ENCODE peak calls at places on chromosomes 3 and 15, in seven cellular contexts. P, L, B, C, V, D and H are unnamed samples.

GRCh38 chr15:66770518-66771350 is 68.7 kb downstream of the SMAD6 start:
- DNase-seq in P (no peak), L (peak; percentile 93), B (no peak), C (no peak), V (no peak), D (no peak), H (no peak)

GRCh38 chr3:111895079-111895478 is 36.0 kb downstream of the PHLDB2 start:
- DNase-seq in P (no peak), L (peak; percentile 16), B (peak; percentile 30), C (no peak), V (peak; percentile 21), D (peak; percentile 84), H (no peak)

GRCh38 chr15:57438166-57438565 is 61.9 kb downstream of the CGNL1 start:
- DNase-seq in P (no peak), L (no peak), B (no peak), C (no peak), V (no peak), D (no peak), H (no peak)

GRCh38 chr3:52190294-52190841 is 7.6 kb upstream of the ALAS1 start:
- DNase-seq in P (no peak), L (no peak), B (no peak), C (no peak), V (no peak), D (no peak), H (peak; percentile 46)

GRCh38 chr3:30352919-30353318 is 253.5 kb upstream of the TGFBR2 start:
- DNase-seq in P (no peak), L (no peak), B (no peak), C (no peak), V (no peak), D (peak; percentile 16), H (no peak)

GRCh38 chr15:68491415-68492106 is 59.6 kb upstream of the ITGA11 start:
- DNase-seq in P (peak; percentile 26), L (no peak), B (no peak), C (no peak), V (no peak), D (no peak), H (no peak)

GRCh38 chr3:73521936-73522335 is 102.8 kb downstream of the PDZRN3 start:
- DNase-seq in P (no peak), L (no peak), B (no peak), C (no peak), V (no peak), D (no peak), H (no peak)

GRCh38 chr3:52246728-52247454 is 1.3 kb downstream of the PPM1M start:
- DNase-seq in P (no peak), L (no peak), B (no peak), C (no peak), V (no peak), D (no peak), H (no peak)

GRCh38 chr3:126555795-126556636 is 2.7 kb downstream of the C3orf22 start:
- DNase-seq in P (peak; percentile 66), L (no peak), B (no peak), C (no peak), V (no peak), D (no peak), H (no peak)

GRCh38 chr3:17740703-17741102 is 1.7 kb downstream of the TBC1D5 start:
- DNase-seq in P (no peak), L (peak; percentile 92), B (peak; percentile 61), C (no peak), V (peak; percentile 34), D (peak; percentile 33), H (no peak)

GRCh38 chr3:108234387-108234957 is 12.2 kb upstream of the IFT57 start:
- DNase-seq in P (no peak), L (no peak), B (no peak), C (no peak), V (peak; percentile 39), D (no peak), H (no peak)

GRCh38 chr15:58909616-58910015 is 23.9 kb downstream of the SLTM start:
- DNase-seq in P (no peak), L (no peak), B (no peak), C (no peak), V (no peak), D (no peak), H (no peak)

DNA sequence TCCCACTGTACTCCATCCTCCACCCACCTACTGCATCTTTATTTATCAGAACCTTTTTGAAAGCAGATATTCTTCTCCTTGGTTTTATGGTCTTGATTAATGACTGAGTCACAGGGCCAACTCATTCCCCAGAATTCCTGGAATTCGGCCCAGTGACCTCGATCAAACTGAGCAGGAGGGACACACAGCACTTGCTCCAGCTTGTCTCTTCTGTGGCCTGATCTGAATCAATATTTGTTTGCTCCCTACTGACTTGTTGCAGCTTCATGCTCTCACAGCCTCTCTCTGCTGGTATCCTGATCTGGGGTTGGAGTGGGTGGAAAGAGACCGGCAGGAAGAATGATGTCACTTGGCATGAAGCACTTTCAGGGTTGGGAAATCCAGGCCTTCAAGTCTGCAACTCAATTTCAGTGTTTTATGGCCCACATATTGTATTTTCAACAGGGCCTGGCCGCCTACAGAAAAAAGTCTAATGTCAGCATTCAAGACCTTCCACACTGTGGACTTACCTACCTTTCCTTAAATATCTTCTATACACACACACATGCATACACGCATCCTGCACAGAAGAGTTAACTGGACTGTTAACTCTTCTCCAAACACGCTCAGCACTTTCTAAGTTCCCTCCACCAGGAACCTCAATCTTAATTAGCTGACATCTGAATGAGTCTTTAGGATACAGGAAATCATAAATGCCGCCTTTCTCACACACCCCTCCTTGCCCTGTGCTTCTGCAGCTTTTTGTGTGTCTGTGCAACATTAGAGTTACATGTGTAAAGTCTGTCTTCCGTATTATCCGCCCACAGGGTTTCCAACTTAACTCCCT is 4.6 kb downstream of the ANXA2 start:
- DNase-seq in P (no peak), L (peak; percentile 99), B (peak; percentile 99), C (no peak), V (no peak), D (peak; percentile 94), H (peak; percentile 94)
- TF ChIP-seq POLR2AphosphoS5 in P (peak; percentile 93), L (no peak), B (peak; percentile 99), C (no peak), V (peak; percentile 82), D (peak; percentile 95), H (peak; percentile 95)

GRCh38 chr15:85591622-85592021 is 203.1 kb downstream of the KLHL25 start:
- DNase-seq in P (no peak), L (no peak), B (no peak), C (no peak), V (no peak), D (no peak), H (no peak)

GRCh38 chr15:85588657-85589056 is 206.1 kb downstream of the KLHL25 start:
- DNase-seq in P (no peak), L (no peak), B (no peak), C (no peak), V (no peak), D (no peak), H (no peak)

GRCh38 chr15:85593809-85594441 is 200.8 kb downstream of the KLHL25 start:
- DNase-seq in P (no peak), L (no peak), B (no peak), C (no peak), V (no peak), D (no peak), H (no peak)

GRCh38 chr15:85589873-85590272 is 204.9 kb downstream of the KLHL25 start:
- DNase-seq in P (no peak), L (peak; percentile 82), B (no peak), C (no peak), V (no peak), D (no peak), H (no peak)

GRCh38 chr15:85592148-85592547 is 202.6 kb downstream of the KLHL25 start:
- DNase-seq in P (no peak), L (peak; percentile 27), B (no peak), C (no peak), V (peak; percentile 34), D (peak; percentile 93), H (no peak)
- TF ChIP-seq CTCF in P (no peak), L (no peak), B (peak; percentile 21), C (no peak), V (peak; percentile 66), D (peak; percentile 23), H (no peak)

DNA sequence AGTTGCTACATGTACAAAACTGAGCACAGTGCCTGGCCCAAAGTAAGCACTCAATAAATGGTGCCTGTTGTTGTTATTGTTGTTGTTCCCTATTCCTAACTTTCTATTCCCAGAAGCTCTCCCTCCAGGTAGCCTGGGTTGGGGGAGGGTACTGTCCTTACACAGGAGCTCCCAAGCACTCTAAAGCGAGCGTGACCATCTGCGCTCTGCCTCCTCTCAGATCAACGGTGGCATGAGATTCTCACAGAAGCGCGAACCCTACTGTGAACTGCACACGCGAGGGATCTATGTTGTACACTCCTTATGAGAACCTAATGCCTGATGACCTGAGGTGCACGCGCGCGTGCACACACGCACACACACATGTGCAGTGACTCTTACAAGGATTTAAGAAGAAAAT is 33.9 kb downstream of the ANXA2 start:
- DNase-seq in P (no peak), L (no peak), B (no peak), C (no peak), V (no peak), D (no peak), H (no peak)
- H3K4me1 ChIP-seq in P (peaks cover 41% of the 10 kb centered on the region), L (peaks cover 7% of the 10 kb centered on the region), B (peaks cover 74% of the 10 kb centered on the region), C (no peaks in the 10 kb centered on the region), V (peaks cover 42% of the 10 kb centered on the region), D (peaks cover 50% of the 10 kb centered on the region), H (no peaks in the 10 kb centered on the region)

GRCh38 chr15:74775894-74776293 is 6.0 kb upstream of the CSK start:
- DNase-seq in P (no peak), L (no peak), B (no peak), C (no peak), V (no peak), D (no peak), H (no peak)

GRCh38 chr15:74778599-74778970 is 3.3 kb upstream of the CSK start:
- DNase-seq in P (no peak), L (no peak), B (no peak), C (no peak), V (no peak), D (no peak), H (no peak)

GRCh38 chr15:74775132-74775562 is 6.7 kb upstream of the CSK start:
- DNase-seq in P (no peak), L (no peak), B (no peak), C (no peak), V (no peak), D (no peak), H (no peak)

GRCh38 chr15:74777769-74778598 is 3.9 kb upstream of the CSK start:
- DNase-seq in P (no peak), L (no peak), B (no peak), C (no peak), V (no peak), D (no peak), H (no peak)

DNA sequence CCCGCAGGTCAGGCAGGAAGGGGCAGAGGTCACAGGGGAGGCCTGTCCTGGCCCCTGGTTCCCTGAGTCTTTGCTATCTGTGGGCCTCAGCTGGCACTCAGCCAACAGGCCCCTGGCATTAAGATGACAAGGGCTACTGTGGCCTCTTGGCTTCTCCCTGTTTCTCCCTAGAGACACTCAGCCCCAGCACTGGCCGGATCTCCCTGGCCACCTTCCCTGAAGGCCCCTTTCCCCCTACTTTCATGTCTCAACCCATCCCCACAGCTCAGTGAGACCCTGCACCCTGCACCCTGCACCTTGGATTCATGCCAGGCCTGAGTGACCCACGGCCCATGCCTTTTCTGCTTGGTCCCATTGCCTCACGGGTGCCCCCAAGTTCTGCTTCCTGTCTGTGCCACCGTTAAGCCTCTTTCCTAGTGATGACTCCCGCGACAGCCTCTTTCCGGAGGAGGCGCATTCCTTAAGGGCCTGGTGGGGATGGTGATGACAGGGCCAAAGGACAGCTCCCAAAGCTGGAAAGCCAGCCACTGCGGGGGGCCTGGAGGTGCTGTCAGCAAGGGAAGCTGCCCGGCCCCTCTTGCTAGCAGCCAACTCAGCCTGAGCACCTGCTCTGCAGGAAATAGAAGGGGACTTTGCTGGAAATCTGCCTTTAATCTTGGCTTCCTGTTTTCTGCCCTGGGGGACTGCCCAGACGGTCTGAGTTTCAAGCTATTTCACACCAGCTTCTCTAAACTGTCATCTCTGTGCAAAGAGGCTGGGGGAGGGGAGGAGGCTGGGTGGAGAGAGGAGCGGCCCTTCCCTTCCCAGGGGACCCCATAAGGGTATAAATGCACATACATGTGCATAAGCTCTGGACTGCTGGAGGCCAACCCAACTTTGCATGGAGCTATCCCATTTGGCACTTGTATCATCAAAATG is 4.8 kb upstream of the CSK start:
- DNase-seq in P (no peak), L (no peak), B (no peak), C (peak; percentile 86), V (peak; percentile 54), D (peak; percentile 78), H (no peak)
- TF ChIP-seq POLR2AphosphoS5 in P (no peak), L (no peak), B (no peak), C (peak; percentile 41), V (no peak), D (peak; percentile 34), H (no peak)